ENCODE peak calls at places on chromosomes 12 and 14, in four cellular contexts. H is Ammon's horn, K is non-pigmented ciliary epithelial cell, L is GM12865. R is an unnamed sample.

GRCh38 chr14:54310151-54310851 is 86.5 kb upstream of the CDKN3 start:
- DNase-seq in K (no peak), L (no peak), H (no peak), R (no peak)

GRCh38 chr12:55996715-55997534 is at the start of gene SUOX:
- DNase-seq in L (peak; percentile 97), K (peak; percentile 92), H (peak; percentile 99), R (peak; percentile 99)

GRCh38 chr14:103884854-103885253 is 37.5 kb upstream of the PPP1R13B start:
- DNase-seq in H (no peak), K (no peak), L (no peak), R (no peak)

GRCh38 chr14:22474730-22475351 is 114.2 kb downstream of the DAD1 start:
- DNase-seq in L (no peak), K (no peak), H (no peak), R (no peak)

GRCh38 chr12:124543052-124543590 is 24.3 kb downstream of the NCOR2 start:
- DNase-seq in H (no peak), L (peak; percentile 48), K (no peak), R (peak; percentile 55)

GRCh38 chr12:108803428-108804105 is 53.8 kb downstream of the SSH1 start:
- DNase-seq in H (peak; percentile 94), L (peak; percentile 82), K (peak; percentile 85), R (peak; percentile 95)

GRCh38 chr12:77686760-77687159 is 143.9 kb upstream of the NAV3 start:
- DNase-seq in K (peak; percentile 4), H (no peak), L (no peak), R (no peak)

GRCh38 chr12:76346798-76347420 is 1.3 kb downstream of the BBS10 start:
- DNase-seq in H (peak; percentile 88), K (no peak), L (peak; percentile 66), R (peak; percentile 59)

GRCh38 chr12:16076970-16077527 is 165.9 kb downstream of the DERA start:
- DNase-seq in H (no peak), K (no peak), L (no peak), R (no peak)

R was measured in cerebellar cortex.